ENCODE peak calls at places on chromosomes 12 and 14, in ten cellular contexts. S, R, O, W, K, F, H, A, I and J are unnamed samples.
A peak's percentile ranks its signal among the peaks of the same experiment; 100 is the strongest.

GRCh38 chr12:3990356-3990975 is 117.3 kb upstream of the PARP11 start:
- DNase-seq in R (no peak), S (no peak), H (peak; percentile 53), F (no peak), O (no peak), W (no peak), I (no peak), K (no peak), A (no peak), J (no peak)

GRCh38 chr12:65695077-65695865 is 129.0 kb upstream of the HMGA2 start:
- DNase-seq in O (peak; percentile 47), K (peak; percentile 33), H (no peak), S (no peak), W (no peak), A (no peak), F (peak; percentile 79), R (peak; percentile 78), I (peak; percentile 84), J (peak; percentile 82)

GRCh38 chr14:89262041-89262440 is 155.0 kb downstream of the FOXN3 start:
- DNase-seq in S (no peak), F (no peak), I (no peak), K (no peak), W (no peak), A (no peak), O (no peak), R (no peak), H (no peak), J (no peak)

GRCh38 chr12:989751-990278 is 1.2 kb upstream of the ERC1 start:
- DNase-seq in I (no peak), F (peak; percentile 16), W (no peak), H (peak; percentile 22), O (no peak), A (no peak), K (peak; percentile 36), S (peak; percentile 22), R (no peak), J (peak; percentile 10)

GRCh38 chr12:52836491-52837175 is 2.5 kb upstream of the KRT79 start:
- DNase-seq in K (no peak), R (no peak), F (no peak), W (no peak), H (no peak), S (no peak), I (no peak), A (no peak), O (no peak), J (no peak)

GRCh38 chr12:93580682-93581081 is 8.2 kb downstream of the SOCS2 start:
- DNase-seq in W (no peak), O (no peak), I (no peak), H (no peak), K (no peak), A (no peak), S (no peak), R (no peak), F (no peak), J (no peak)

GRCh38 chr12:104505095-104505819 is 48.5 kb downstream of the CHST11 start:
- DNase-seq in W (no peak), K (no peak), H (no peak), O (no peak), S (no peak), F (no peak), A (no peak), R (no peak), I (no peak), J (no peak)

GRCh38 chr12:1972856-1973317 is 31.4 kb downstream of the DCP1B start:
- DNase-seq in I (no peak), W (no peak), R (no peak), F (no peak), A (no peak), S (no peak), O (peak; percentile 80), K (peak; percentile 73), H (no peak), J (peak; percentile 71)

GRCh38 chr14:33408291-33408690 is 469.6 kb downstream of the NPAS3 start:
- DNase-seq in I (no peak), A (no peak), H (no peak), S (no peak), F (no peak), O (no peak), W (no peak), K (no peak), R (no peak), J (no peak)

GRCh38 chr12:28550757-28551381 is 360.6 kb downstream of the CCDC91 start:
- DNase-seq in S (no peak), A (no peak), H (no peak), I (no peak), R (no peak), O (no peak), W (no peak), K (no peak), F (no peak), J (no peak)

GRCh38 chr14:85252011-85252410 is 277.9 kb upstream of the FLRT2 start:
- DNase-seq in S (no peak), I (no peak), F (no peak), H (no peak), A (no peak), K (no peak), O (no peak), W (no peak), R (no peak), J (no peak)

GRCh38 chr12:101909646-101910045 is 32.3 kb downstream of the DRAM1 start:
- DNase-seq in O (no peak), F (no peak), H (no peak), W (no peak), I (no peak), S (no peak), A (no peak), K (no peak), R (no peak), J (no peak)

GRCh38 chr14:37140176-37140575 is 32.2 kb downstream of the SLC25A21 start:
- DNase-seq in S (no peak), I (no peak), K (no peak), W (no peak), H (no peak), A (no peak), O (no peak), R (no peak), F (no peak), J (no peak)

GRCh38 chr12:98154850-98155249 is 360.5 kb upstream of the TMPO start:
- DNase-seq in H (peak; percentile 66), S (no peak), I (no peak), K (no peak), W (no peak), R (no peak), O (no peak), A (no peak), F (peak; percentile 25), J (peak; percentile 72)

DNA sequence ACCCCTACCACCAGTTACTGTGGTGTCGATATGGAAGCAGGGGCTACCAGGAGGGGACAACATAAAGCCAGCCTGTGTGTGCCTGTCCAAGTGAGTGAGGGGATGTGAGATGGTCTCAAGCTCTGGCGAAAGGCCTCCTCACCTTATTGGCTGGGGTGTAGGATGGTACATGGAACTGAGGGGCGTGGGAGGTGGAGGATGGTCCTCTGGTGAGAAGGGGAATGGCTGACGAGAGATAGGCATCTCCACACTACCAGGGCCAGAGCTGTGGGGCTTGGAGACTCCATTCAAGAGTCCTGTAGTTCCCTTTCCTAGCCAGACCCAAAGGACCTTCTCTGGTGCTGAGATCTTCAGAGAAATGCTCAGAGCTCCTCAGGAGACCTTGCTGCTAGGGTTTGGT is 32.5 kb upstream of the COL2A1 start:
- DNase-seq in K (no peak), I (no peak), O (no peak), H (no peak), W (no peak), R (no peak), S (no peak), A (no peak), F (no peak), J (no peak)
- H3K9me3 ChIP-seq in K (no peaks in the 10 kb centered on the region), I (no peaks in the 10 kb centered on the region), O (no peaks in the 10 kb centered on the region), H (no peaks in the 10 kb centered on the region), W (no peaks in the 10 kb centered on the region), R (no peaks in the 10 kb centered on the region), S (no peaks in the 10 kb centered on the region), A (no peaks in the 10 kb centered on the region), F (no peaks in the 10 kb centered on the region), J (no peaks in the 10 kb centered on the region)

GRCh38 chr14:23707415-23707814 is 71.3 kb downstream of the DHRS2 start:
- DNase-seq in F (no peak), I (no peak), K (no peak), H (no peak), W (no peak), O (no peak), S (no peak), A (no peak), R (no peak), J (no peak)
- H3K9me3 ChIP-seq in F (no peaks in the 10 kb centered on the region), I (no peaks in the 10 kb centered on the region), K (no peaks in the 10 kb centered on the region), H (peaks cover 15% of the 10 kb centered on the region), W (no peaks in the 10 kb centered on the region), O (no peaks in the 10 kb centered on the region), S (no peaks in the 10 kb centered on the region), A (no peaks in the 10 kb centered on the region), R (peaks cover 6% of the 10 kb centered on the region), J (no peaks in the 10 kb centered on the region)

DNA sequence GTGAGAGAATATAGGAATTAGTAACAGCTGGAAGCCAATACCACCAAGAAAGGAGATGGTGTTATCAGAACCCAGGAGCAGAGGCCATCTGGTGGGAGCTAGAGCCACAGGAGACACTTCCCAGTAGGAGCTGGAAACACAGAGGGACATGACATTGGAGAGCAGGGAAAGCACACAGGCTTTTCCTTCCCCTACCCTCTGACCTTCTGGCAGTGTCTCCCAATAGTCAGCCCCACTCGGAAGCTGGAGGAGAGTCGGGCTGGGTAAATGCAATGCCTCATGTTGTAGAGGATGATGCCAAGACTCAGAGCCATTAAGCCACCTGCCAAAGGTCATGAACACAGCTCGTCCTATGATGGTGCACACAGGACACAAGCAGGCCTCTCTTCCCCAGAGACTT is 538.5 kb downstream of the BCL11B start:
- DNase-seq in W (no peak), S (no peak), K (no peak), I (no peak), A (no peak), H (no peak), F (no peak), O (no peak), R (no peak), J (no peak)
- H3K9me3 ChIP-seq in W (no peaks in the 10 kb centered on the region), S (no peaks in the 10 kb centered on the region), K (no peaks in the 10 kb centered on the region), I (peaks cover 2% of the 10 kb centered on the region), A (no peaks in the 10 kb centered on the region), H (no peaks in the 10 kb centered on the region), F (no peaks in the 10 kb centered on the region), O (peaks cover 2% of the 10 kb centered on the region), R (no peaks in the 10 kb centered on the region), J (no peaks in the 10 kb centered on the region)

GRCh38 chr12:123948401-123949117 is 24.1 kb downstream of the CCDC92 start:
- DNase-seq in H (peak; percentile 21), O (no peak), A (no peak), F (no peak), S (no peak), K (no peak), R (no peak), W (no peak), I (no peak), J (no peak)

GRCh38 chr12:123944696-123945095 is 27.9 kb downstream of the CCDC92 start:
- DNase-seq in R (no peak), A (no peak), I (no peak), F (no peak), S (no peak), H (no peak), K (no peak), O (no peak), W (no peak), J (no peak)

GRCh38 chr12:123942911-123943648 is 29.6 kb downstream of the CCDC92 start:
- DNase-seq in S (no peak), W (no peak), F (no peak), K (no peak), A (no peak), O (no peak), I (peak; percentile 44), H (no peak), R (no peak), J (no peak)

GRCh38 chr12:123945441-123946151 is 27.0 kb downstream of the CCDC92 start:
- DNase-seq in S (no peak), H (no peak), F (no peak), K (no peak), W (no peak), I (no peak), R (no peak), A (no peak), O (no peak), J (no peak)

GRCh38 chr12:123946152-123946515 is 26.5 kb downstream of the CCDC92 start:
- DNase-seq in H (no peak), F (no peak), I (no peak), O (no peak), S (no peak), R (no peak), K (no peak), A (no peak), W (no peak), J (peak; percentile 71)
- H3K9me3 ChIP-seq in H (no peaks in the 10 kb centered on the region), F (no peaks in the 10 kb centered on the region), I (no peaks in the 10 kb centered on the region), O (no peaks in the 10 kb centered on the region), S (no peaks in the 10 kb centered on the region), R (no peaks in the 10 kb centered on the region), K (no peaks in the 10 kb centered on the region), A (no peaks in the 10 kb centered on the region), W (no peaks in the 10 kb centered on the region), J (no peaks in the 10 kb centered on the region)